ENCODE peak calls at places on chromosomes 7 and 10, in four cellular contexts. V is GM20000, K is EH, O is foreskin keratinocyte. W is an unnamed sample.
A peak's percentile ranks its signal among the peaks of the same experiment; 100 is the strongest.

GRCh38 chr7:102169651-102170416 is 116.8 kb upstream of the SH2B2 start:
- DNase-seq in K (peak; percentile 25), V (no peak), O (no peak), W (no peak)

GRCh38 chr10:86727992-86728559 is 28.3 kb upstream of the BMPR1A start:
- DNase-seq in V (no peak), K (no peak), O (no peak), W (no peak)

GRCh38 chr7:26153246-26153822 is 1.3 kb downstream of the NFE2L3 start:
- DNase-seq in V (peak; percentile 48), K (no peak), O (no peak), W (no peak)

GRCh38 chr10:132889556-132889955 is 52.8 kb downstream of the CFAP46 start:
- DNase-seq in K (no peak), O (no peak), V (no peak), W (no peak)

GRCh38 chr10:94279835-94280709 is 82.7 kb downstream of the NOC3L start:
- DNase-seq in O (peak; percentile 8), V (peak; percentile 63), K (peak; percentile 70), W (peak; percentile 60)

GRCh38 chr7:27143022-27143949 is at the start of gene HOXA5:
- DNase-seq in V (no peak), K (peak; percentile 91), O (peak; percentile 95), W (peak; percentile 83)

GRCh38 chr7:1550005-1550845 is 5.8 kb downstream of the TMEM184A start:
- DNase-seq in K (no peak), O (no peak), V (no peak), W (no peak)

GRCh38 chr10:12749760-12750478 is 251.6 kb downstream of the CCDC3 start:
- DNase-seq in V (no peak), O (no peak), K (no peak), W (no peak)

GRCh38 chr7:3215624-3216585 is 85.1 kb upstream of the SDK1 start:
- DNase-seq in K (no peak), O (no peak), V (no peak), W (no peak)

GRCh38 chr7:78280276-78280675 is 481.7 kb downstream of the PHTF2 start:
- DNase-seq in O (no peak), K (no peak), V (no peak), W (no peak)

GRCh38 chr7:34011711-34012110 is 106.4 kb downstream of the BMPER start:
- DNase-seq in K (peak; percentile 72), O (no peak), V (no peak), W (peak; percentile 58)

GRCh38 chr10:114402871-114403544 is 1.3 kb downstream of the AFAP1L2 start:
- DNase-seq in O (no peak), K (peak; percentile 30), V (peak; percentile 41), W (no peak)

GRCh38 chr10:118369806-118370205 is 27.7 kb upstream of the FAM204A start:
- DNase-seq in O (no peak), K (no peak), V (no peak), W (no peak)

GRCh38 chr10:89163265-89163995 is 43.7 kb downstream of the CH25H start:
- DNase-seq in V (peak; percentile 69), O (peak; percentile 70), K (no peak), W (no peak)

GRCh38 chr10:53601260-53601875 is 828.8 kb upstream of the MBL2 start:
- DNase-seq in V (peak; percentile 14), O (no peak), K (peak; percentile 25), W (peak; percentile 2)